ENCODE peak calls at places on chromosomes 11 and 22, in six cellular contexts. One of them, this sample, is unnamed.

GRCh38 chr11:41461057-41461681 is 1.7 kb upstream of the LRRC4C start:
- DNase-seq in Caco-2: peak; percentile 28
- DNase-seq in kidney: no peak
- DNase-seq in stimulated activated CD4-positive, alpha-beta T cell treated with anti-CD3 and anti-CD28 coated beads, Interleukin-15, amount 100 ng/mL, for 1 hour: no peak
- DNase-seq in hippocampal formation: no peak
- DNase-seq in skeletal muscle cell: no peak
- DNase-seq in this sample: no peak

GRCh38 chr11:111531687-111532364 is 8.7 kb upstream of the LAYN start:
- DNase-seq in Caco-2: peak; percentile 59
- DNase-seq in kidney: no peak
- DNase-seq in stimulated activated CD4-positive, alpha-beta T cell treated with anti-CD3 and anti-CD28 coated beads, Interleukin-15, amount 100 ng/mL, for 1 hour: no peak
- DNase-seq in hippocampal formation: no peak
- DNase-seq in skeletal muscle cell: peak; percentile 82
- DNase-seq in this sample: no peak

GRCh38 chr11:8987446-8987845 is 16.4 kb downstream of the NRIP3 start:
- DNase-seq in Caco-2: no peak
- DNase-seq in kidney: no peak
- DNase-seq in stimulated activated CD4-positive, alpha-beta T cell treated with anti-CD3 and anti-CD28 coated beads, Interleukin-15, amount 100 ng/mL, for 1 hour: no peak
- DNase-seq in hippocampal formation: no peak
- DNase-seq in skeletal muscle cell: no peak
- DNase-seq in this sample: no peak

GRCh38 chr22:42780070-42780540 is 59.4 kb upstream of the A4GALT start:
- DNase-seq in Caco-2: peak; percentile 81
- DNase-seq in kidney: no peak
- DNase-seq in stimulated activated CD4-positive, alpha-beta T cell treated with anti-CD3 and anti-CD28 coated beads, Interleukin-15, amount 100 ng/mL, for 1 hour: no peak
- DNase-seq in hippocampal formation: peak; percentile 82
- DNase-seq in skeletal muscle cell: peak; percentile 82
- DNase-seq in this sample: no peak

GRCh38 chr11:117478126-117478856 is 150.6 kb downstream of the CEP164 start:
- DNase-seq in Caco-2: no peak
- DNase-seq in kidney: no peak
- DNase-seq in stimulated activated CD4-positive, alpha-beta T cell treated with anti-CD3 and anti-CD28 coated beads, Interleukin-15, amount 100 ng/mL, for 1 hour: no peak
- DNase-seq in hippocampal formation: no peak
- DNase-seq in skeletal muscle cell: no peak
- DNase-seq in this sample: no peak

GRCh38 chr22:32806296-32806695 is 4.8 kb downstream of the TIMP3 start:
- DNase-seq in Caco-2: no peak
- DNase-seq in kidney: no peak
- DNase-seq in stimulated activated CD4-positive, alpha-beta T cell treated with anti-CD3 and anti-CD28 coated beads, Interleukin-15, amount 100 ng/mL, for 1 hour: no peak
- DNase-seq in hippocampal formation: no peak
- DNase-seq in skeletal muscle cell: no peak
- DNase-seq in this sample: no peak

GRCh38 chr22:39800790-39801540 is 92.6 kb downstream of the ENTHD1 start:
- DNase-seq in Caco-2: no peak
- DNase-seq in kidney: no peak
- DNase-seq in stimulated activated CD4-positive, alpha-beta T cell treated with anti-CD3 and anti-CD28 coated beads, Interleukin-15, amount 100 ng/mL, for 1 hour: no peak
- DNase-seq in hippocampal formation: no peak
- DNase-seq in skeletal muscle cell: no peak
- DNase-seq in this sample: no peak

GRCh38 chr11:19552684-19553083 is 160.0 kb upstream of the NAV2 start:
- DNase-seq in Caco-2: no peak
- DNase-seq in kidney: no peak
- DNase-seq in stimulated activated CD4-positive, alpha-beta T cell treated with anti-CD3 and anti-CD28 coated beads, Interleukin-15, amount 100 ng/mL, for 1 hour: no peak
- DNase-seq in hippocampal formation: peak; percentile 16
- DNase-seq in skeletal muscle cell: no peak
- DNase-seq in this sample: no peak

GRCh38 chr11:12717851-12718291 is 43.6 kb downstream of the TEAD1 start:
- DNase-seq in Caco-2: no peak
- DNase-seq in kidney: no peak
- DNase-seq in stimulated activated CD4-positive, alpha-beta T cell treated with anti-CD3 and anti-CD28 coated beads, Interleukin-15, amount 100 ng/mL, for 1 hour: no peak
- DNase-seq in hippocampal formation: no peak
- DNase-seq in skeletal muscle cell: no peak
- DNase-seq in this sample: no peak

GRCh38 chr11:61765550-61766253 is 13.3 kb downstream of the MYRF start:
- DNase-seq in Caco-2: no peak
- DNase-seq in kidney: no peak
- DNase-seq in stimulated activated CD4-positive, alpha-beta T cell treated with anti-CD3 and anti-CD28 coated beads, Interleukin-15, amount 100 ng/mL, for 1 hour: no peak
- DNase-seq in hippocampal formation: no peak
- DNase-seq in skeletal muscle cell: no peak
- DNase-seq in this sample: no peak

GRCh38 chr11:75107187-75107586 is 10.5 kb upstream of the OR2AT4 start:
- DNase-seq in Caco-2: no peak
- DNase-seq in kidney: no peak
- DNase-seq in stimulated activated CD4-positive, alpha-beta T cell treated with anti-CD3 and anti-CD28 coated beads, Interleukin-15, amount 100 ng/mL, for 1 hour: no peak
- DNase-seq in hippocampal formation: no peak
- DNase-seq in skeletal muscle cell: no peak
- DNase-seq in this sample: no peak

GRCh38 chr22:35051034-35051535 is 14.9 kb upstream of the ISX start:
- DNase-seq in Caco-2: no peak
- DNase-seq in kidney: no peak
- DNase-seq in stimulated activated CD4-positive, alpha-beta T cell treated with anti-CD3 and anti-CD28 coated beads, Interleukin-15, amount 100 ng/mL, for 1 hour: no peak
- DNase-seq in hippocampal formation: no peak
- DNase-seq in skeletal muscle cell: no peak
- DNase-seq in this sample: no peak

GRCh38 chr11:83159901-83160865 is 3.3 kb downstream of the PCF11 start:
- DNase-seq in Caco-2: peak; percentile 37
- DNase-seq in kidney: no peak
- DNase-seq in stimulated activated CD4-positive, alpha-beta T cell treated with anti-CD3 and anti-CD28 coated beads, Interleukin-15, amount 100 ng/mL, for 1 hour: no peak
- DNase-seq in hippocampal formation: peak; percentile 16
- DNase-seq in skeletal muscle cell: no peak
- DNase-seq in this sample: no peak

GRCh38 chr11:128692750-128693578 is 908 bp upstream of the FLI1 start:
- DNase-seq in Caco-2: no peak
- DNase-seq in kidney: peak; percentile 85
- DNase-seq in stimulated activated CD4-positive, alpha-beta T cell treated with anti-CD3 and anti-CD28 coated beads, Interleukin-15, amount 100 ng/mL, for 1 hour: no peak
- DNase-seq in hippocampal formation: no peak
- DNase-seq in skeletal muscle cell: no peak
- DNase-seq in this sample: peak; percentile 56

GRCh38 chr11:65182258-65183170 is 786 bp downstream of the CAPN1 start:
- DNase-seq in Caco-2: peak; percentile 68
- DNase-seq in kidney: peak; percentile 87
- DNase-seq in stimulated activated CD4-positive, alpha-beta T cell treated with anti-CD3 and anti-CD28 coated beads, Interleukin-15, amount 100 ng/mL, for 1 hour: no peak
- DNase-seq in hippocampal formation: no peak
- DNase-seq in skeletal muscle cell: no peak
- DNase-seq in this sample: peak; percentile 53

GRCh38 chr11:132838621-132839020 is 693.7 kb downstream of the OPCML start:
- DNase-seq in Caco-2: no peak
- DNase-seq in kidney: no peak
- DNase-seq in stimulated activated CD4-positive, alpha-beta T cell treated with anti-CD3 and anti-CD28 coated beads, Interleukin-15, amount 100 ng/mL, for 1 hour: no peak
- DNase-seq in hippocampal formation: no peak
- DNase-seq in skeletal muscle cell: no peak
- DNase-seq in this sample: no peak

GRCh38 chr11:72326151-72326842 is 82.3 kb upstream of the PHOX2A start:
- DNase-seq in Caco-2: no peak
- DNase-seq in kidney: no peak
- DNase-seq in stimulated activated CD4-positive, alpha-beta T cell treated with anti-CD3 and anti-CD28 coated beads, Interleukin-15, amount 100 ng/mL, for 1 hour: no peak
- DNase-seq in hippocampal formation: no peak
- DNase-seq in skeletal muscle cell: no peak
- DNase-seq in this sample: no peak

GRCh38 chr11:118622376-118623290 is 15.2 kb downstream of the PHLDB1 start:
- DNase-seq in Caco-2: no peak
- DNase-seq in kidney: peak; percentile 80
- DNase-seq in stimulated activated CD4-positive, alpha-beta T cell treated with anti-CD3 and anti-CD28 coated beads, Interleukin-15, amount 100 ng/mL, for 1 hour: no peak
- DNase-seq in hippocampal formation: peak; percentile 37
- DNase-seq in skeletal muscle cell: no peak
- DNase-seq in this sample: no peak

GRCh38 chr11:94656968-94657367 is 89.8 kb downstream of the PIWIL4 start:
- DNase-seq in Caco-2: peak; percentile 43
- DNase-seq in kidney: no peak
- DNase-seq in stimulated activated CD4-positive, alpha-beta T cell treated with anti-CD3 and anti-CD28 coated beads, Interleukin-15, amount 100 ng/mL, for 1 hour: no peak
- DNase-seq in hippocampal formation: no peak
- DNase-seq in skeletal muscle cell: no peak
- DNase-seq in this sample: no peak

GRCh38 chr11:46380340-46381045 is 976 bp upstream of the MDK start:
- DNase-seq in Caco-2: peak; percentile 84
- DNase-seq in kidney: peak; percentile 92
- DNase-seq in stimulated activated CD4-positive, alpha-beta T cell treated with anti-CD3 and anti-CD28 coated beads, Interleukin-15, amount 100 ng/mL, for 1 hour: no peak
- DNase-seq in hippocampal formation: no peak
- DNase-seq in skeletal muscle cell: no peak
- DNase-seq in this sample: peak; percentile 77

GRCh38 chr22:35306350-35306967 is 6.8 kb downstream of the TOM1 start:
- DNase-seq in Caco-2: no peak
- DNase-seq in kidney: no peak
- DNase-seq in stimulated activated CD4-positive, alpha-beta T cell treated with anti-CD3 and anti-CD28 coated beads, Interleukin-15, amount 100 ng/mL, for 1 hour: no peak
- DNase-seq in hippocampal formation: no peak
- DNase-seq in skeletal muscle cell: no peak
- DNase-seq in this sample: no peak

GRCh38 chr11:94681852-94682251 is 86.3 kb upstream of the AMOTL1 start:
- DNase-seq in Caco-2: no peak
- DNase-seq in kidney: no peak
- DNase-seq in stimulated activated CD4-positive, alpha-beta T cell treated with anti-CD3 and anti-CD28 coated beads, Interleukin-15, amount 100 ng/mL, for 1 hour: no peak
- DNase-seq in hippocampal formation: no peak
- DNase-seq in skeletal muscle cell: no peak
- DNase-seq in this sample: no peak

GRCh38 chr22:44957267-44957905 is 52.4 kb downstream of the PHF21B start:
- DNase-seq in Caco-2: no peak
- DNase-seq in kidney: no peak
- DNase-seq in stimulated activated CD4-positive, alpha-beta T cell treated with anti-CD3 and anti-CD28 coated beads, Interleukin-15, amount 100 ng/mL, for 1 hour: no peak
- DNase-seq in hippocampal formation: no peak
- DNase-seq in skeletal muscle cell: no peak
- DNase-seq in this sample: no peak

GRCh38 chr11:126592496-126593410 is 237.3 kb downstream of the ST3GAL4 start:
- DNase-seq in Caco-2: no peak
- DNase-seq in kidney: no peak
- DNase-seq in stimulated activated CD4-positive, alpha-beta T cell treated with anti-CD3 and anti-CD28 coated beads, Interleukin-15, amount 100 ng/mL, for 1 hour: no peak
- DNase-seq in hippocampal formation: no peak
- DNase-seq in skeletal muscle cell: no peak
- DNase-seq in this sample: no peak

GRCh38 chr22:50308986-50309600 is 1.6 kb upstream of the PLXNB2 start:
- DNase-seq in Caco-2: no peak
- DNase-seq in kidney: no peak
- DNase-seq in stimulated activated CD4-positive, alpha-beta T cell treated with anti-CD3 and anti-CD28 coated beads, Interleukin-15, amount 100 ng/mL, for 1 hour: no peak
- DNase-seq in hippocampal formation: no peak
- DNase-seq in skeletal muscle cell: no peak
- DNase-seq in this sample: peak; percentile 28

GRCh38 chr11:133886029-133886428 is 40.7 kb upstream of the SPATA19 start:
- DNase-seq in Caco-2: no peak
- DNase-seq in kidney: no peak
- DNase-seq in stimulated activated CD4-positive, alpha-beta T cell treated with anti-CD3 and anti-CD28 coated beads, Interleukin-15, amount 100 ng/mL, for 1 hour: no peak
- DNase-seq in hippocampal formation: no peak
- DNase-seq in skeletal muscle cell: no peak
- DNase-seq in this sample: no peak

GRCh38 chr22:33823552-33823951 is 96.7 kb downstream of the LARGE1 start:
- DNase-seq in Caco-2: no peak
- DNase-seq in kidney: no peak
- DNase-seq in stimulated activated CD4-positive, alpha-beta T cell treated with anti-CD3 and anti-CD28 coated beads, Interleukin-15, amount 100 ng/mL, for 1 hour: no peak
- DNase-seq in hippocampal formation: no peak
- DNase-seq in skeletal muscle cell: no peak
- DNase-seq in this sample: no peak

GRCh38 chr22:49587987-49588386 is 239.7 kb downstream of the BRD1 start:
- DNase-seq in Caco-2: no peak
- DNase-seq in kidney: peak; percentile 50
- DNase-seq in stimulated activated CD4-positive, alpha-beta T cell treated with anti-CD3 and anti-CD28 coated beads, Interleukin-15, amount 100 ng/mL, for 1 hour: no peak
- DNase-seq in hippocampal formation: no peak
- DNase-seq in skeletal muscle cell: no peak
- DNase-seq in this sample: peak; percentile 40

GRCh38 chr22:20206709-20207215 is 55.9 kb upstream of the CCDC188 start:
- DNase-seq in Caco-2: no peak
- DNase-seq in kidney: no peak
- DNase-seq in stimulated activated CD4-positive, alpha-beta T cell treated with anti-CD3 and anti-CD28 coated beads, Interleukin-15, amount 100 ng/mL, for 1 hour: no peak
- DNase-seq in hippocampal formation: no peak
- DNase-seq in skeletal muscle cell: no peak
- DNase-seq in this sample: peak; percentile 91

GRCh38 chr11:101444164-101444563 is 139.6 kb downstream of the TRPC6 start:
- DNase-seq in Caco-2: no peak
- DNase-seq in kidney: no peak
- DNase-seq in stimulated activated CD4-positive, alpha-beta T cell treated with anti-CD3 and anti-CD28 coated beads, Interleukin-15, amount 100 ng/mL, for 1 hour: no peak
- DNase-seq in hippocampal formation: no peak
- DNase-seq in skeletal muscle cell: no peak
- DNase-seq in this sample: no peak

GRCh38 chr11:130636672-130637463 is 188.4 kb downstream of the ADAMTS15 start:
- DNase-seq in Caco-2: no peak
- DNase-seq in kidney: no peak
- DNase-seq in stimulated activated CD4-positive, alpha-beta T cell treated with anti-CD3 and anti-CD28 coated beads, Interleukin-15, amount 100 ng/mL, for 1 hour: no peak
- DNase-seq in hippocampal formation: no peak
- DNase-seq in skeletal muscle cell: peak; percentile 54
- DNase-seq in this sample: no peak

GRCh38 chr22:27714076-27714475 is 87.5 kb downstream of the MN1 start:
- DNase-seq in Caco-2: no peak
- DNase-seq in kidney: no peak
- DNase-seq in stimulated activated CD4-positive, alpha-beta T cell treated with anti-CD3 and anti-CD28 coated beads, Interleukin-15, amount 100 ng/mL, for 1 hour: no peak
- DNase-seq in hippocampal formation: no peak
- DNase-seq in skeletal muscle cell: no peak
- DNase-seq in this sample: no peak

GRCh38 chr11:102194257-102194656 is 84.0 kb downstream of the YAP1 start:
- DNase-seq in Caco-2: no peak
- DNase-seq in kidney: no peak
- DNase-seq in stimulated activated CD4-positive, alpha-beta T cell treated with anti-CD3 and anti-CD28 coated beads, Interleukin-15, amount 100 ng/mL, for 1 hour: no peak
- DNase-seq in hippocampal formation: no peak
- DNase-seq in skeletal muscle cell: no peak
- DNase-seq in this sample: no peak

This sample was measured in right lobe of liver.